ENCODE peak calls at places on chromosome 2, in four cellular contexts. Q is A549, U is HepG2, P is GM12878. G is an unnamed sample.

GRCh38 chr2:170822292-170822884 is 5.7 kb downstream of the GAD1 start:
- DNase-seq in U (no peak), Q (peak; percentile 37), P (no peak), G (no peak)

GRCh38 chr2:189951791-189952535 is 110.6 kb downstream of the MSTN start:
- DNase-seq in U (no peak), P (no peak), Q (peak; percentile 15), G (no peak)

GRCh38 chr2:204010611-204011560 is 74.3 kb downstream of the ICOS start:
- DNase-seq in Q (no peak), U (no peak), P (no peak), G (no peak)

GRCh38 chr2:220188031-220188430 is 560.6 kb downstream of the SLC4A3 start:
- DNase-seq in Q (peak; percentile 79), P (no peak), U (no peak), G (no peak)

GRCh38 chr2:123596649-123597048 is 428.4 kb upstream of the CNTNAP5 start:
- DNase-seq in P (no peak), U (no peak), Q (no peak), G (no peak)

GRCh38 chr2:86254576-86255538 is 55.6 kb downstream of the MRPL35 start:
- DNase-seq in Q (peak; percentile 11), U (no peak), P (no peak), G (no peak)

GRCh38 chr2:233822101-233822771 is 32.1 kb downstream of the HJURP start:
- DNase-seq in Q (no peak), P (no peak), U (no peak), G (no peak)

GRCh38 chr2:88606371-88607030 is 20.8 kb downstream of the EIF2AK3 start:
- DNase-seq in P (peak; percentile 68), U (no peak), Q (no peak), G (no peak)

GRCh38 chr2:170747921-170748320 is 22.3 kb upstream of the ERICH2 start:
- DNase-seq in P (no peak), Q (peak; percentile 27), U (no peak), G (peak; percentile 68)

GRCh38 chr2:141331127-141331526 is 799.7 kb downstream of the LRP1B start:
- DNase-seq in P (no peak), Q (peak; percentile 69), U (no peak), G (no peak)

GRCh38 chr2:46294185-46294836 is 2.9 kb upstream of the EPAS1 start:
- DNase-seq in Q (peak; percentile 60), P (no peak), U (no peak), G (peak; percentile 63)

GRCh38 chr2:62641410-62641843 is 64.1 kb upstream of the EHBP1 start:
- DNase-seq in P (no peak), Q (peak; percentile 35), U (no peak), G (no peak)

GRCh38 chr2:69033427-69034095 is 20.6 kb downstream of the ANTXR1 start:
- DNase-seq in Q (no peak), U (no peak), P (no peak), G (no peak)

GRCh38 chr2:62304429-62305417 is 108.8 kb downstream of the B3GNT2 start:
- DNase-seq in P (peak; percentile 71), U (peak; percentile 57), Q (no peak), G (peak; percentile 93)

GRCh38 chr2:168552450-168552856 is 96.4 kb downstream of the CERS6 start:
- DNase-seq in U (no peak), Q (no peak), P (peak; percentile 63), G (no peak)

GRCh38 chr2:75303227-75303626 is 103.9 kb upstream of the TACR1 start:
- DNase-seq in U (no peak), Q (no peak), P (no peak), G (no peak)

GRCh38 chr2:55556809-55557208 is 37.3 kb downstream of the CFAP36 start:
- DNase-seq in P (no peak), Q (no peak), U (no peak), G (no peak)

GRCh38 chr2:178825183-178825582 is 18.0 kb upstream of the TTN start:
- DNase-seq in Q (no peak), P (no peak), U (no peak), G (no peak)

GRCh38 chr2:109295070-109295780 is 166.2 kb downstream of the SH3RF3 start:
- DNase-seq in Q (no peak), P (no peak), U (no peak), G (no peak)

GRCh38 chr2:20151116-20151571 is 73.8 kb downstream of the SDC1 start:
- DNase-seq in U (no peak), Q (no peak), P (peak; percentile 48), G (peak; percentile 34)

GRCh38 chr2:227642691-227643090 is 23.9 kb upstream of the SCYGR5 start:
- DNase-seq in P (no peak), Q (no peak), U (peak; percentile 45), G (no peak)

GRCh38 chr2:230930149-230930780 is 5.2 kb upstream of the GPR55 start:
- DNase-seq in U (no peak), Q (no peak), P (no peak), G (no peak)

GRCh38 chr2:135985826-135986393 is 484 bp upstream of the DARS1 start:
- DNase-seq in U (no peak), Q (no peak), P (peak; percentile 69), G (no peak)

GRCh38 chr2:67130526-67131309 is 266.4 kb upstream of the ETAA1 start:
- DNase-seq in P (no peak), U (no peak), Q (no peak), G (no peak)

GRCh38 chr2:219289537-219290361 is 10.6 kb downstream of the DNAJB2 start:
- DNase-seq in Q (no peak), P (no peak), U (no peak), G (no peak)

GRCh38 chr2:234593636-234594035 is 96.8 kb upstream of the ARL4C start:
- DNase-seq in U (no peak), Q (no peak), P (no peak), G (no peak)

GRCh38 chr2:183164111-183165015 is 40.1 kb downstream of the NUP35 start:
- DNase-seq in P (no peak), U (no peak), Q (no peak), G (no peak)

GRCh38 chr2:43898134-43898957 is 59.6 kb downstream of the ABCG8 start:
- DNase-seq in U (peak; percentile 22), Q (peak; percentile 76), P (no peak), G (peak; percentile 43)
- TF ChIP-seq POLR2AphosphoS2 in U (no peak), Q (no peak), P (no peak), G (no peak)

DNA sequence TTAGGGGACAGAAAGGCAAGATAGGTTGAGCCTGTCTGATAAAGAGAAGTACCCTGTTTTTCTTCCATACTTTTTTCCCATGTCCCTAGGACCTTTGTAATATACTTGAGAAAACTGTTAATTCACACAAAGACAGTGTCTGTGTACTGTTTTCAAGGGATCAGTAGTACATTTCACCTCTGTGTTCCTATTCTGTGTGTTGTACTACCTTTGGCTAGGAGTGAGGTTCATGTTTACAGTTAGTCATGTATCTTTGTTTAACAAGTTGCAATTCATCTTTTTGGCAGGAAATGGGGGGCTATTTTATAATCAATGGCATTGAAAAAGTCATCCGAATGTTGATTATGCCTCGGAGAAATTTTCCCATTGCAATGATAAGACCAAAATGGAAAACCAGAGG is 6.7 kb downstream of the POLR1B start:
- DNase-seq in Q (no peak), P (no peak), U (no peak), G (no peak)
- TF ChIP-seq POLR2AphosphoS2 in Q (no peak), P (no peak), U (no peak), G (no peak)

DNA sequence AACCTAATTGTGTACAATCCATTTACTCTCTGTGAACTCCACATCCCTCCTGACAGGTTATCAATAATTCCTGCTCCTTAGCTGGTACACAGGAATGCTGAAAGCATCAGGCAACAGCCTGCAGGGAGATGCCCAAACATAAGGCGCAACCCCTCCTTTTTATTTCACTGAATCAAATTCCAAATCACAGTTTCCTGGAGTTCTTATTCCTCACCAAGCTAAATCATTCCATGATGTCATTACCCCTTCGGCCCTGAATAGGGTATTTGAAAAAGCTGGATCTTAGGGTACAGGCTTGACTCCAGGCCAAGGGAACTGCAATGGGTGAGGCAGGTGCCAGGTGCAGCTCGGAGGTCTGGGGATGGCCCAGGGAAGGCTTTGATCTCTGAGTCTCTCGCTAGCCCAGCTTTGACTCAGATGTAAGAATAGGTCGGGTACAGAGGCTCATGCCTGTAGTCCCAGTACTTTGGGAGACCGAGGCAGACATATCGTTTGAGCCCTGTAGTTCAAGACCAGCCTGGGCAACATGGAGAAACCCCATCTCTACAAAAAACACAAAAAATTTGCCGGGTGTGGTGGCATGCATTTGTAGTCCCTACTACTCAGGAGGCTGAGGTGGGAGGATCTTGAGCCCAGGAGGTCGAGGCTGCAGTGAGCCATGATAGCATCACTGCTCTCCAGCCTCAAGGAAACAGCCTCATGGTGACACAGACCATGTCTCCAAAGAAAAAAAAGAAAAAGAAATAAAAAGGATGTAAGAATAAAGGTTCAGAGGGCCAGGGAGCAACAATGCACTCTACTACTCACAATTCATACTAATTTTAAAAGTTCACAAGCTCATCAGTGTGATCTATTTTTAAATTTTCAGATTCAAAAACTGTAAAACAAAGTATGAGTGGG is 6.8 kb downstream of the FHL2 start:
- DNase-seq in P (no peak), U (no peak), Q (no peak), G (no peak)
- TF ChIP-seq POLR2AphosphoS2 in P (no peak), U (no peak), Q (no peak), G (no peak)

DNA sequence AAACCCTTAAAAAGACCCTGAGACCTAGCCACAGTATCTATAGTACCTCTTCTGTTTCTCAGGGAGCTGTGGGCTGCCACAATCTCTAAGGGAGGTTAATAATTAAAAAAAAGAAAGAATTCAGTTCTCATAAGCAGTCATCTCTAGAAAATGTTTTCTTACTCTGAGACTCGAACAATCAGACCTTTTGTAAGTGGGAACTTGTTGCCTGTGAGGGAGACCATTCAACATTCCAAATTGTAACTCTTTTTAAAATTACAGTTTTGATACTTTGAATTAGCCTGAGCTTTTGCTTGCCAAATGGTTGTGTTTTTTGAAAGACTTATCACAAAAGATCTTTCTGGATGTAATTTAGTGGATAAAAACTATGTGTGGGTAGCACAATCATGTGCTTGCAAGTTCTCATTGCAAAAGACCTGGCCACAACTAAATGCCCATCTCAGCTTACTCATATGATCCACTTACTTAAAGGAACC is 33.3 kb downstream of the IL1R2 start:
- DNase-seq in Q (no peak), P (peak; percentile 55), U (peak; percentile 80), G (no peak)
- TF ChIP-seq POLR2AphosphoS2 in Q (no peak), P (no peak), U (no peak), G (no peak)

GRCh38 chr2:221465776-221466175 is 106.3 kb downstream of the EPHA4 start:
- DNase-seq in U (no peak), Q (no peak), P (peak; percentile 15), G (no peak)
- TF ChIP-seq POLR2AphosphoS2 in U (no peak), Q (no peak), P (no peak), G (no peak)

GRCh38 chr2:213064099-213064498 is 87.3 kb downstream of the IKZF2 start:
- DNase-seq in P (no peak), U (no peak), Q (no peak), G (no peak)

GRCh38 chr2:213066445-213066746 is 85.0 kb downstream of the IKZF2 start:
- DNase-seq in P (no peak), Q (no peak), U (no peak), G (no peak)

GRCh38 chr2:213068681-213069359 is 82.6 kb downstream of the IKZF2 start:
- DNase-seq in Q (no peak), P (no peak), U (no peak), G (no peak)

GRCh38 chr2:213067888-213068287 is 83.5 kb downstream of the IKZF2 start:
- DNase-seq in Q (no peak), P (no peak), U (no peak), G (no peak)

GRCh38 chr2:213065583-213066444 is 85.6 kb downstream of the IKZF2 start:
- DNase-seq in P (no peak), U (no peak), Q (peak; percentile 1), G (no peak)
- TF ChIP-seq POLR2AphosphoS2 in P (no peak), U (no peak), Q (no peak), G (no peak)

G was measured in K562.